ENCODE peak calls at places on chromosomes 4 and X, in eight cellular contexts. D, Z, P, Y, J, S, U and L are unnamed samples.

GRCh38 chr4:152957437-152958185 is 21.5 kb downstream of the FHDC1 start:
- DNase-seq in D (no peak), Z (peak), P (no peak), Y (peak), J (no peak), S (no peak), U (no peak), L (peak)

GRCh38 chrX:129534816-129535578 is 5.1 kb upstream of the OCRL start:
- DNase-seq in D (no peak), Z (no peak), P (no peak), Y (no peak), J (no peak), S (no peak), U (no peak), L (no peak)

GRCh38 chr4:125682730-125683129 is 368.0 kb downstream of the FAT4 start:
- DNase-seq in D (no peak), Z (no peak), P (no peak), Y (no peak), J (no peak), S (no peak), U (no peak), L (no peak)

GRCh38 chr4:52377563-52377962 is 281.5 kb downstream of the USP46 start:
- DNase-seq in D (no peak), Z (no peak), P (peak), Y (no peak), J (no peak), S (no peak), U (no peak), L (no peak)

GRCh38 chr4:166318810-166319525 is 445.9 kb downstream of the TLL1 start:
- DNase-seq in D (no peak), Z (no peak), P (no peak), Y (no peak), J (peak), S (no peak), U (no peak), L (no peak)

GRCh38 chr4:169945636-169946035 is 80.6 kb downstream of the MFAP3L start:
- DNase-seq in D (no peak), Z (no peak), P (no peak), Y (no peak), J (no peak), S (no peak), U (no peak), L (no peak)

GRCh38 chr4:15197005-15197404 is 194.7 kb downstream of the CPEB2 start:
- DNase-seq in D (no peak), Z (peak), P (no peak), Y (no peak), J (peak), S (no peak), U (no peak), L (no peak)

GRCh38 chr4:1843852-1844251 is 12.1 kb downstream of the LETM1 start:
- DNase-seq in D (no peak), Z (no peak), P (no peak), Y (no peak), J (no peak), S (no peak), U (peak), L (no peak)

GRCh38 chr4:185862340-185862739 is 50.3 kb upstream of the SORBS2 start:
- DNase-seq in D (no peak), Z (no peak), P (no peak), Y (no peak), J (no peak), S (no peak), U (no peak), L (no peak)

GRCh38 chrX:39464253-39464652 is 633.5 kb downstream of the BCOR start:
- DNase-seq in D (no peak), Z (no peak), P (no peak), Y (no peak), J (no peak), S (no peak), U (no peak), L (no peak)

GRCh38 chr4:86898562-86898961 is 6.3 kb upstream of the C4orf36 start:
- DNase-seq in D (no peak), Z (peak), P (no peak), Y (no peak), J (peak), S (no peak), U (no peak), L (no peak)

GRCh38 chr4:147635348-147635747 is 18.2 kb downstream of the TMEM184C start:
- DNase-seq in D (no peak), Z (no peak), P (no peak), Y (no peak), J (no peak), S (no peak), U (no peak), L (no peak)

GRCh38 chr4:67054901-67055300 is 490.4 kb downstream of the CENPC start:
- DNase-seq in D (no peak), Z (no peak), P (no peak), Y (no peak), J (no peak), S (no peak), U (no peak), L (no peak)

GRCh38 chrX:124232523-124233201 is 99.8 kb upstream of the TEX13D start:
- DNase-seq in D (no peak), Z (no peak), P (no peak), Y (no peak), J (no peak), S (no peak), U (no peak), L (no peak)

GRCh38 chr4:105277702-105278101 is 131.0 kb downstream of the TET2 start:
- DNase-seq in D (no peak), Z (no peak), P (no peak), Y (no peak), J (no peak), S (no peak), U (no peak), L (no peak)

GRCh38 chr4:76997454-76997853 is 47.9 kb downstream of the SEPTIN11 start:
- DNase-seq in D (no peak), Z (no peak), P (no peak), Y (no peak), J (no peak), S (no peak), U (no peak), L (no peak)

GRCh38 chr4:186953601-186954260 is 230.1 kb upstream of the FAT1 start:
- DNase-seq in D (peak), Z (no peak), P (no peak), Y (no peak), J (no peak), S (no peak), U (peak), L (no peak)

GRCh38 chrX:118360429-118361125 is 14.7 kb downstream of the WDR44 start:
- DNase-seq in D (no peak), Z (no peak), P (no peak), Y (no peak), J (no peak), S (no peak), U (no peak), L (no peak)

GRCh38 chrX:135295238-135295943 is 13.9 kb upstream of the ETDC start:
- DNase-seq in D (peak), Z (no peak), P (peak), Y (peak), J (peak), S (no peak), U (peak), L (peak)

GRCh38 chr4:94325835-94326234 is 16.8 kb downstream of the HPGDS start:
- DNase-seq in D (no peak), Z (no peak), P (no peak), Y (no peak), J (no peak), S (no peak), U (no peak), L (no peak)

GRCh38 chrX:39654183-39654925 is 443.4 kb downstream of the BCOR start:
- DNase-seq in D (no peak), Z (no peak), P (no peak), Y (no peak), J (no peak), S (no peak), U (no peak), L (no peak)

GRCh38 chrX:34528081-34528480 is 129.0 kb downstream of the TMEM47 start:
- DNase-seq in D (no peak), Z (no peak), P (no peak), Y (no peak), J (no peak), S (no peak), U (no peak), L (no peak)

GRCh38 chrX:129655547-129656248 is 942 bp upstream of the APLN start:
- DNase-seq in D (no peak), Z (peak), P (no peak), Y (no peak), J (no peak), S (no peak), U (no peak), L (no peak)

GRCh38 chrX:47264507-47265173 is 31.8 kb downstream of the USP11 start:
- DNase-seq in D (no peak), Z (peak), P (no peak), Y (no peak), J (peak), S (no peak), U (no peak), L (no peak)

GRCh38 chr4:151690164-151690856 is 70.5 kb downstream of the GATB start:
- DNase-seq in D (no peak), Z (no peak), P (no peak), Y (no peak), J (peak), S (no peak), U (no peak), L (no peak)

GRCh38 chrX:21885568-21885967 is 29.8 kb downstream of the YY2 start:
- DNase-seq in D (no peak), Z (no peak), P (no peak), Y (no peak), J (peak), S (no peak), U (no peak), L (no peak)
- H3K4me3 ChIP-seq in D (no peak), Z (no peak), P (no peak), Y (no peak), J (no peak), S (no peak), U (no peak), L (no peak)

GRCh38 chr4:89863533-89863932 is 26.6 kb upstream of the SNCA start:
- DNase-seq in D (no peak), Z (peak), P (no peak), Y (no peak), J (no peak), S (no peak), U (no peak), L (no peak)

GRCh38 chr4:89868261-89868660 is 26.4 kb upstream of the MMRN1 start:
- DNase-seq in D (no peak), Z (no peak), P (no peak), Y (no peak), J (no peak), S (no peak), U (no peak), L (no peak)

GRCh38 chr4:89871211-89871610 is 23.4 kb upstream of the MMRN1 start:
- DNase-seq in D (no peak), Z (no peak), P (no peak), Y (no peak), J (no peak), S (no peak), U (no peak), L (no peak)

DNA sequence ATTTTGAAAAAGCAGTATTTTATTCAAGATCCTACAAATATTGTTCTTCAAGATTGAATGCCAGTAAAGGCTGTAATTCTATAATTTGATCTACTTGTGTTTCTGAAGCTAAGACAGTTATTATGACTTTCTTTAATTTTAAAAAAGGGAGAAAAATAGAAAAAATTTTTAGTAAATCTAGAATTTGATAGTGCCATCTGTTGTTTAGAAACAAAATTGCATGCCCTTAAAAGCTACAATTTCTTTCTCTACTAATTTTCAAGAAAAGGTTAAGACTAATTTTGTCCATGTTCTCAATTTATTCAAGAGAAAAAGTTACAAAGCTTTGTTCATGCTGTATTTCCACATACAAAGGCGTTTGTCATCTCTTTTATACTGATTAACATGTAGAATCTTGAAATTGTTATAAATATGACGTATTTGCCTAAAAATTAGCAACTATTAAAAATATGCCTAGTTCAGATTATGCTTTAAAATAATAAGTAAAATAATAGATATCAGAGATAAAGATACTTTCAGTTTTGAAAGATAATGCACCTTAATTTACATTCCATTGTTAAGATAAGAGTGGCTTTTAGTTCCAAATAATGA is 25.6 kb upstream of the MMRN1 start:
- DNase-seq in D (no peak), Z (no peak), P (no peak), Y (no peak), J (no peak), S (no peak), U (no peak), L (no peak)
- TF ChIP-seq CTCF in D (no peak), Z (no peak), P (no peak), Y (peak), J (peak), S (peak), U (peak), L (peak)

GRCh38 chrX:139691843-139692505 is 16.0 kb downstream of the MCF2 start:
- DNase-seq in D (peak), Z (no peak), P (no peak), Y (no peak), J (no peak), S (no peak), U (no peak), L (no peak)
- H3K4me3 ChIP-seq in D (peak), Z (no peak), P (peak), Y (peak), J (peak), S (peak), U (peak), L (peak)

DNA sequence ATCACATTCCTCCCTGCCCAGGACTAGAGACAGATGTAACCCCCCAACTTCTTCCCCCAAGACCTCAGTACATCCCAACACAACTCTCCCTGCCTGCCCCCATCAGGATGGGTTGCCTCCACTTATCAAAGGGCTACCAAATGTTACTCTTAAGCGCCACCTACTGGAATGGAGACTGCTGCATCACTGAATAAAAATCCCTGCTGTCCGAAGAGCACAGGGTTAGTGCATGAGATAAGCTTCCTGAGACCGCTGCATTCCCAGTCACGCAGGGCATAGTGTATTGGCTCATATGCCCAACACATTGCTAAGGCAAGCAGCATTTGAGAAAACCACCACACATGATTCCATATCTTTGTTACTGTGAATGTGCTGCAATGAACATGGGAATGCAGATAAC is 544.5 kb downstream of the PPP4R3C start:
- DNase-seq in D (no peak), Z (peak), P (no peak), Y (no peak), J (peak), S (no peak), U (no peak), L (no peak)
- TF ChIP-seq CTCF in D (no peak), Z (no peak), P (no peak), Y (no peak), J (peak), S (no peak), U (peak), L (no peak)

GRCh38 chr4:61064636-61065035 is 135.5 kb upstream of the ADGRL3 start:
- DNase-seq in D (no peak), Z (no peak), P (no peak), Y (no peak), J (no peak), S (no peak), U (no peak), L (no peak)
- H3K4me3 ChIP-seq in D (no peak), Z (no peak), P (no peak), Y (no peak), J (no peak), S (no peak), U (no peak), L (no peak)

GRCh38 chr4:154399259-154399974 is 92.2 kb downstream of the DCHS2 start:
- DNase-seq in D (no peak), Z (peak), P (no peak), Y (no peak), J (peak), S (no peak), U (no peak), L (no peak)
- TF ChIP-seq CTCF in D (no peak), Z (peak), P (no peak), Y (peak), J (peak), S (no peak), U (peak), L (peak)

GRCh38 chr4:90345549-90345948 is 218.4 kb downstream of the CCSER1 start:
- DNase-seq in D (no peak), Z (no peak), P (no peak), Y (no peak), J (no peak), S (no peak), U (no peak), L (no peak)

DNA sequence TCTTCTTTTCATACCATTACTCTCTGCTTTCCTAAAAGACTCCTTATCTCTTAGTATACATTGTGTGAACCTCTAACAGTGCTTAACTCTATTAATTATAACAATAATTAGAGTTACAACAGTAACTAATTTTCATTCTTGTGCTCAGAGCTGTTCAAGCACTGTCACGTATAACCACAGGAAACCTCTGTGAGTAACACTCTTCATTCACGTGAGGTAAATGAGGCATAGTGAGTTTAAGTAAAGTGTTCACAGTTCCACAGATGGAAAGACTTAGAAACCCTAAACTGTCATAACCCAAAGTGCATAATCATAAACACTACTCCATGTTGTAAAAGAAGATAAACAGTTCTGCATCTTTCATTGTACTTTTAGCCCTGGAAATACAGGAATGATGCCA is 222.4 kb downstream of the CCSER1 start:
- DNase-seq in D (no peak), Z (no peak), P (no peak), Y (no peak), J (no peak), S (no peak), U (no peak), L (no peak)
- H3K4me3 ChIP-seq in D (no peak), Z (no peak), P (no peak), Y (no peak), J (no peak), S (no peak), U (no peak), L (no peak)